ENCODE peak calls at places on chromosome 15, in five cellular contexts. One of them, this sample, is unnamed.

GRCh38 chr15:41871175-41871905 is 22.5 kb downstream of the SPTBN5 start:
- DNase-seq in neural progenitor cell: no peak
- DNase-seq in right atrium auricular region: no peak
- DNase-seq in GM23248: no peak
- DNase-seq in A549: no peak
- DNase-seq in this sample: no peak

GRCh38 chr15:52710050-52710709 is 31.0 kb upstream of the ATOSA start:
- DNase-seq in neural progenitor cell: no peak
- DNase-seq in right atrium auricular region: no peak
- DNase-seq in GM23248: no peak
- DNase-seq in A549: no peak
- DNase-seq in this sample: no peak

GRCh38 chr15:27961801-27962200 is 137.3 kb downstream of the OCA2 start:
- DNase-seq in neural progenitor cell: no peak
- DNase-seq in right atrium auricular region: no peak
- DNase-seq in GM23248: no peak
- DNase-seq in A549: no peak
- DNase-seq in this sample: no peak

GRCh38 chr15:65641723-65642475 is 20.2 kb downstream of the SLC24A1 start:
- DNase-seq in neural progenitor cell: peak; percentile 44
- DNase-seq in right atrium auricular region: no peak
- DNase-seq in GM23248: no peak
- DNase-seq in A549: no peak
- DNase-seq in this sample: no peak

GRCh38 chr15:50262533-50262932 is 3.0 kb downstream of the HDC start:
- DNase-seq in neural progenitor cell: no peak
- DNase-seq in right atrium auricular region: no peak
- DNase-seq in GM23248: no peak
- DNase-seq in A549: no peak
- DNase-seq in this sample: no peak

GRCh38 chr15:49830411-49830810 is 209.6 kb downstream of the DTWD1 start:
- DNase-seq in neural progenitor cell: no peak
- DNase-seq in right atrium auricular region: no peak
- DNase-seq in GM23248: peak; percentile 45
- DNase-seq in A549: no peak
- DNase-seq in this sample: no peak

GRCh38 chr15:96362001-96362758 is 31.7 kb downstream of the NR2F2 start:
- DNase-seq in neural progenitor cell: peak; percentile 79
- DNase-seq in right atrium auricular region: no peak
- DNase-seq in GM23248: no peak
- DNase-seq in A549: no peak
- DNase-seq in this sample: peak; percentile 50

GRCh38 chr15:91548588-91548987 is 304.9 kb upstream of the SLCO3A1 start:
- DNase-seq in neural progenitor cell: no peak
- DNase-seq in right atrium auricular region: no peak
- DNase-seq in GM23248: no peak
- DNase-seq in A549: no peak
- DNase-seq in this sample: no peak

GRCh38 chr15:89096664-89097063 is 8.4 kb downstream of the ABHD2 start:
- DNase-seq in neural progenitor cell: no peak
- DNase-seq in right atrium auricular region: no peak
- DNase-seq in GM23248: no peak
- DNase-seq in A549: no peak
- DNase-seq in this sample: no peak

GRCh38 chr15:30999729-31000128 is 8.3 kb upstream of the MTMR10 start:
- DNase-seq in neural progenitor cell: no peak
- DNase-seq in right atrium auricular region: no peak
- DNase-seq in GM23248: no peak
- DNase-seq in A549: no peak
- DNase-seq in this sample: no peak

GRCh38 chr15:91694829-91695205 is 158.7 kb upstream of the SLCO3A1 start:
- DNase-seq in neural progenitor cell: no peak
- DNase-seq in right atrium auricular region: peak; percentile 82
- DNase-seq in GM23248: peak; percentile 83
- DNase-seq in A549: no peak
- DNase-seq in this sample: no peak

GRCh38 chr15:70096215-70096974 is 1.3 kb downstream of the TLE3 start:
- DNase-seq in neural progenitor cell: no peak
- DNase-seq in right atrium auricular region: no peak
- DNase-seq in GM23248: peak; percentile 81
- DNase-seq in A549: peak; percentile 73
- DNase-seq in this sample: peak; percentile 86

GRCh38 chr15:101535170-101535902 is 45.8 kb upstream of the PCSK6 start:
- DNase-seq in neural progenitor cell: no peak
- DNase-seq in right atrium auricular region: peak; percentile 50
- DNase-seq in GM23248: no peak
- DNase-seq in A549: no peak
- DNase-seq in this sample: no peak

GRCh38 chr15:67534360-67534759 is 8.1 kb upstream of the MAP2K5 start:
- DNase-seq in neural progenitor cell: no peak
- DNase-seq in right atrium auricular region: no peak
- DNase-seq in GM23248: no peak
- DNase-seq in A549: no peak
- DNase-seq in this sample: no peak
- H3K4me3 ChIP-seq in neural progenitor cell: no peak overlapping the region
- H3K4me3 ChIP-seq in right atrium auricular region: no peak overlapping the region
- H3K4me3 ChIP-seq in GM23248: no peak overlapping the region
- H3K4me3 ChIP-seq in A549: no peak overlapping the region
- H3K4me3 ChIP-seq in this sample: no peak overlapping the region

GRCh38 chr15:58442122-58442521 is 10.3 kb downstream of the LIPC start:
- DNase-seq in neural progenitor cell: no peak
- DNase-seq in right atrium auricular region: no peak
- DNase-seq in GM23248: peak; percentile 51
- DNase-seq in A549: no peak
- DNase-seq in this sample: no peak

GRCh38 chr15:58444056-58444455 is 12.3 kb downstream of the LIPC start:
- DNase-seq in neural progenitor cell: no peak
- DNase-seq in right atrium auricular region: no peak
- DNase-seq in GM23248: peak; percentile 20
- DNase-seq in A549: no peak
- DNase-seq in this sample: no peak

GRCh38 chr15:58444658-58445332 is 13.0 kb downstream of the LIPC start:
- DNase-seq in neural progenitor cell: no peak
- DNase-seq in right atrium auricular region: no peak
- DNase-seq in GM23248: peak; percentile 79
- DNase-seq in A549: no peak
- DNase-seq in this sample: no peak

GRCh38 chr15:58441376-58442070 is 9.7 kb downstream of the LIPC start:
- DNase-seq in neural progenitor cell: no peak
- DNase-seq in right atrium auricular region: no peak
- DNase-seq in GM23248: peak; percentile 89
- DNase-seq in A549: no peak
- DNase-seq in this sample: no peak

DNA sequence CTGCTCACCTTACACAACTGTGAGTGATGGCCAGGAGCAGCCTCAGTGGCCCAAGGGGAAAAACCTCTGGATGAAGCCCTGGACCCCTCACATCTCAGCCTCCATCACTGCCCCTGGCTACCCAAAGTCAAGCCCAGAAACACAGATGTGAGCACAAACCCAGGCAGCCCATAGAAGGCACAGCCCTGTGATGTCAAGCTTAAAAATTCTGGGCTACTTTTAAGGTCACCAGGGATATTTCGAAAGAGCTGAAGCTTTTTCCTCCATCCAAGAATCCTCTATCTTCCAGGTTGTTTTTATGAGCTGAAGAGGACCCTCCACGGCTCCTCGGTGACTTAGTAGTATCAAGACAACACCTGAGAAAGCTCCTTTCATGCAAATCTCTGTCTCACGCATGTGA is 11.5 kb downstream of the LIPC start:
- DNase-seq in neural progenitor cell: no peak
- DNase-seq in right atrium auricular region: no peak
- DNase-seq in GM23248: peak; percentile 44
- DNase-seq in A549: no peak
- DNase-seq in this sample: no peak
- H3K4me3 ChIP-seq in neural progenitor cell: no peak overlapping the region
- H3K4me3 ChIP-seq in right atrium auricular region: no peak overlapping the region
- H3K4me3 ChIP-seq in GM23248: no peak overlapping the region
- H3K4me3 ChIP-seq in A549: no peak overlapping the region
- H3K4me3 ChIP-seq in this sample: no peak overlapping the region

GRCh38 chr15:71806452-71806931 is 3.9 kb upstream of the NR2E3 start:
- DNase-seq in neural progenitor cell: peak; percentile 67
- DNase-seq in right atrium auricular region: no peak
- DNase-seq in GM23248: peak; percentile 60
- DNase-seq in A549: no peak
- DNase-seq in this sample: no peak
- H3K4me3 ChIP-seq in neural progenitor cell: no peak overlapping the region
- H3K4me3 ChIP-seq in right atrium auricular region: no peak overlapping the region
- H3K4me3 ChIP-seq in GM23248: no peak overlapping the region
- H3K4me3 ChIP-seq in A549: no peak overlapping the region
- H3K4me3 ChIP-seq in this sample: no peak overlapping the region

DNA sequence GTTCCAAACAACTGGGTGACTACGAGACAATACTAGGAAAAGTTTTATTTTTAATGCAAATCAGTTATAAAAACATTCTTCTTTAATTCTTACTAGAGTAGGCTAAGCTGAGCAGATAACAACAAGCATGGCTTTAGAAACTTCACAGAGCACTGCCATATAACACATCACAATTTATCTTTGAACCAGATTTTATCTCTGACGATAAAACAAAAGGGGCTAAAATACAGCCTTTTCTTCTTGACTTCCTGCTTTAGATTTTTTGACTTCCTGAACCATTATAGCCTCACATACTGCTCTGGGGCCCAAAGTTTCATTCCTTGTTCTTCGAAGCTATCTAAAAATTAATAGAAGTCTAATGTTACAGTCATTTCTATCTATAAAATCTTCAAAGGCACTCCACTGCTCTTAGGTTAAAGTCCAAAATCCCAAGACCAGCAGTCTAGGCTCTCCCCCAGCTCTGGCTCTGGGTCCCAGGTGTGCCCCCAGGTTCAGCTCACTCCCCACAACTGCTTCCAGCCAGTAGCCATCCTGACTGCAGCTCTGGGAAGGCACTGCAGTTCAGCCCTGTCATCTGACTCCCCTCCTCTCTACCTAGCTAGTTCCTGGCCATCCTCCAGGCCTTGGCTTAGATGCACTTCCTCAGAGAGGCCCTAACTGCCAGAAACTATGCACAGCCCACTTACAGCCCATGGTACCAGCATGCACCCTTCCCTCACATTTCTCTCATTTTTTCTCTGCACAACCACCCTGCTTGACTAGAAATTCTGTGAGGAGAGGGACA is 25.7 kb downstream of the TBC1D2B start:
- DNase-seq in neural progenitor cell: no peak
- DNase-seq in right atrium auricular region: no peak
- DNase-seq in GM23248: no peak
- DNase-seq in A549: no peak
- DNase-seq in this sample: no peak
- H3K4me3 ChIP-seq in neural progenitor cell: no peak overlapping the region
- H3K4me3 ChIP-seq in right atrium auricular region: no peak overlapping the region
- H3K4me3 ChIP-seq in GM23248: no peak overlapping the region
- H3K4me3 ChIP-seq in A549: no peak overlapping the region
- H3K4me3 ChIP-seq in this sample: no peak overlapping the region

GRCh38 chr15:40251455-40252140 is 12.7 kb downstream of the PAK6 start:
- DNase-seq in neural progenitor cell: no peak
- DNase-seq in right atrium auricular region: no peak
- DNase-seq in GM23248: no peak
- DNase-seq in A549: no peak
- DNase-seq in this sample: no peak
- H3K4me3 ChIP-seq in neural progenitor cell: no peak overlapping the region
- H3K4me3 ChIP-seq in right atrium auricular region: no peak overlapping the region
- H3K4me3 ChIP-seq in GM23248: no peak overlapping the region
- H3K4me3 ChIP-seq in A549: no peak overlapping the region
- H3K4me3 ChIP-seq in this sample: no peak overlapping the region

GRCh38 chr15:39587291-39587909 is 6.5 kb downstream of the THBS1 start:
- DNase-seq in neural progenitor cell: no peak
- DNase-seq in right atrium auricular region: no peak
- DNase-seq in GM23248: peak; percentile 52
- DNase-seq in A549: no peak
- DNase-seq in this sample: no peak
- H3K4me3 ChIP-seq in neural progenitor cell: no peak overlapping the region
- H3K4me3 ChIP-seq in right atrium auricular region: no peak overlapping the region
- H3K4me3 ChIP-seq in GM23248: peak overlapping the region; percentile 74
- H3K4me3 ChIP-seq in A549: no peak overlapping the region
- H3K4me3 ChIP-seq in this sample: no peak overlapping the region

GRCh38 chr15:55268054-55268695 is 21.4 kb downstream of the RAB27A start:
- DNase-seq in neural progenitor cell: no peak
- DNase-seq in right atrium auricular region: no peak
- DNase-seq in GM23248: no peak
- DNase-seq in A549: no peak
- DNase-seq in this sample: no peak

GRCh38 chr15:55260562-55261131 is 29.0 kb downstream of the RAB27A start:
- DNase-seq in neural progenitor cell: no peak
- DNase-seq in right atrium auricular region: no peak
- DNase-seq in GM23248: no peak
- DNase-seq in A549: no peak
- DNase-seq in this sample: no peak

GRCh38 chr15:55267401-55268053 is 22.1 kb downstream of the RAB27A start:
- DNase-seq in neural progenitor cell: no peak
- DNase-seq in right atrium auricular region: no peak
- DNase-seq in GM23248: no peak
- DNase-seq in A549: no peak
- DNase-seq in this sample: no peak

GRCh38 chr15:55270301-55270700 is 19.3 kb downstream of the RAB27A start:
- DNase-seq in neural progenitor cell: no peak
- DNase-seq in right atrium auricular region: no peak
- DNase-seq in GM23248: no peak
- DNase-seq in A549: no peak
- DNase-seq in this sample: no peak

DNA sequence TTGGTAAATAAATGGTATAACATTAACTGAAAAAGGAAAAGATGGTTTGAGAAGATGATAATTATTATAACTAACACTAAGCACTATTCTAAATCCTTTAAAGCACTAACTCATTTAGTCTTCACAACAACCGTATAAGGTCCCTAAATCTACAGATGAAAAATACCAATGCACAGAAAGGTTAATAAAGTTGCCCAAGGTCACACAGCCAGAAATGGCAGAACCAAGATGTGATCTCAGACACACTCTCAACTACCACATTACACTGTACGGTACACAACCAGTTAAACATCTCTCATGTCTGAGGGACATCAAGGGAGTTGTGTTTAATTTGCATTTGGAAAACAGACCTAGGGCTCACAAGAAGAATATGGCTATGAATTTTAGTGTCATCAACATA is 23.1 kb downstream of the RAB27A start:
- DNase-seq in neural progenitor cell: no peak
- DNase-seq in right atrium auricular region: no peak
- DNase-seq in GM23248: no peak
- DNase-seq in A549: no peak
- DNase-seq in this sample: no peak
- H3K4me3 ChIP-seq in neural progenitor cell: no peak overlapping the region
- H3K4me3 ChIP-seq in right atrium auricular region: no peak overlapping the region
- H3K4me3 ChIP-seq in GM23248: no peak overlapping the region
- H3K4me3 ChIP-seq in A549: no peak overlapping the region
- H3K4me3 ChIP-seq in this sample: no peak overlapping the region

This sample was measured in HAP-1.